ENCODE peak calls at places on chromosomes 6 and 20, in six cellular contexts. One of them, this sample, is unnamed.

GRCh38 chr6:142802124-142802523 is 142.9 kb downstream of the HIVEP2 start:
- DNase-seq in GM13976: no peak
- DNase-seq in cardiac muscle cell: peak; percentile 93
- DNase-seq in lower leg skin: no peak
- DNase-seq in bronchial epithelial cell: peak; percentile 98
- DNase-seq in PC-9: peak; percentile 76
- DNase-seq in this sample: peak; percentile 96

GRCh38 chr6:6686748-6687601 is 98.5 kb downstream of the LY86 start:
- DNase-seq in GM13976: no peak
- DNase-seq in PC-9: peak; percentile 92
- DNase-seq in lower leg skin: peak; percentile 90
- DNase-seq in bronchial epithelial cell: peak; percentile 79
- DNase-seq in cardiac muscle cell: peak; percentile 88
- DNase-seq in this sample: peak; percentile 98

GRCh38 chr6:165718486-165718885 is 55.4 kb upstream of the PDE10A start:
- DNase-seq in bronchial epithelial cell: no peak
- DNase-seq in GM13976: no peak
- DNase-seq in PC-9: no peak
- DNase-seq in lower leg skin: no peak
- DNase-seq in cardiac muscle cell: peak; percentile 45
- DNase-seq in this sample: no peak

GRCh38 chr20:32494498-32495216 is 90.5 kb downstream of the NOL4L start:
- DNase-seq in lower leg skin: no peak
- DNase-seq in PC-9: no peak
- DNase-seq in GM13976: no peak
- DNase-seq in bronchial epithelial cell: no peak
- DNase-seq in cardiac muscle cell: peak; percentile 75
- DNase-seq in this sample: no peak

GRCh38 chr6:152209211-152209610 is 401.7 kb downstream of the ESR1 start:
- DNase-seq in bronchial epithelial cell: peak; percentile 78
- DNase-seq in lower leg skin: no peak
- DNase-seq in GM13976: no peak
- DNase-seq in PC-9: peak; percentile 49
- DNase-seq in cardiac muscle cell: no peak
- DNase-seq in this sample: peak; percentile 26

GRCh38 chr6:25774120-25774730 is 19.7 kb downstream of the SLC17A4 start:
- DNase-seq in bronchial epithelial cell: no peak
- DNase-seq in GM13976: no peak
- DNase-seq in cardiac muscle cell: no peak
- DNase-seq in PC-9: no peak
- DNase-seq in lower leg skin: no peak
- DNase-seq in this sample: no peak

GRCh38 chr20:34978092-34978744 is 22.6 kb downstream of the MYH7B start:
- DNase-seq in lower leg skin: no peak
- DNase-seq in bronchial epithelial cell: no peak
- DNase-seq in PC-9: no peak
- DNase-seq in cardiac muscle cell: no peak
- DNase-seq in GM13976: no peak
- DNase-seq in this sample: no peak

GRCh38 chr6:13378669-13379590 is 50.6 kb upstream of the TBC1D7 start:
- DNase-seq in lower leg skin: no peak
- DNase-seq in bronchial epithelial cell: no peak
- DNase-seq in PC-9: peak; percentile 68
- DNase-seq in GM13976: no peak
- DNase-seq in cardiac muscle cell: no peak
- DNase-seq in this sample: peak; percentile 35

GRCh38 chr6:38876470-38876869 is 161.4 kb downstream of the DNAH8 start:
- DNase-seq in lower leg skin: no peak
- DNase-seq in cardiac muscle cell: peak; percentile 58
- DNase-seq in GM13976: no peak
- DNase-seq in PC-9: no peak
- DNase-seq in bronchial epithelial cell: no peak
- DNase-seq in this sample: no peak

GRCh38 chr6:107046316-107046715 is 18.3 kb downstream of the MTRES1 start:
- DNase-seq in cardiac muscle cell: no peak
- DNase-seq in PC-9: peak; percentile 3
- DNase-seq in bronchial epithelial cell: no peak
- DNase-seq in GM13976: no peak
- DNase-seq in lower leg skin: no peak
- DNase-seq in this sample: no peak

GRCh38 chr6:52049252-52050050 is 38.0 kb downstream of the PKHD1 start:
- DNase-seq in GM13976: peak; percentile 43
- DNase-seq in PC-9: no peak
- DNase-seq in lower leg skin: no peak
- DNase-seq in cardiac muscle cell: peak; percentile 49
- DNase-seq in bronchial epithelial cell: peak; percentile 40
- DNase-seq in this sample: peak; percentile 50

GRCh38 chr6:52517502-52518278 is 59.2 kb downstream of the TRAM2 start:
- DNase-seq in lower leg skin: peak; percentile 90
- DNase-seq in GM13976: peak; percentile 78
- DNase-seq in PC-9: peak; percentile 76
- DNase-seq in bronchial epithelial cell: peak; percentile 92
- DNase-seq in cardiac muscle cell: peak; percentile 99
- DNase-seq in this sample: peak; percentile 93

GRCh38 chr20:43974665-43975064 is 60.0 kb downstream of the TOX2 start:
- DNase-seq in cardiac muscle cell: no peak
- DNase-seq in PC-9: no peak
- DNase-seq in GM13976: no peak
- DNase-seq in lower leg skin: no peak
- DNase-seq in bronchial epithelial cell: no peak
- DNase-seq in this sample: peak; percentile 22

GRCh38 chr6:100078509-100078908 is 84.5 kb upstream of the MCHR2 start:
- DNase-seq in bronchial epithelial cell: peak; percentile 37
- DNase-seq in PC-9: no peak
- DNase-seq in cardiac muscle cell: peak; percentile 41
- DNase-seq in GM13976: no peak
- DNase-seq in lower leg skin: no peak
- DNase-seq in this sample: peak; percentile 77

GRCh38 chr20:63698739-63699465 is 2.5 kb downstream of the TNFRSF6B start:
- DNase-seq in GM13976: peak; percentile 82
- DNase-seq in lower leg skin: no peak
- DNase-seq in PC-9: peak; percentile 79
- DNase-seq in bronchial epithelial cell: peak; percentile 88
- DNase-seq in cardiac muscle cell: peak; percentile 84
- DNase-seq in this sample: peak; percentile 94

GRCh38 chr6:34525431-34526175 is 30.5 kb downstream of the SPDEF start:
- DNase-seq in bronchial epithelial cell: no peak
- DNase-seq in PC-9: no peak
- DNase-seq in cardiac muscle cell: no peak
- DNase-seq in lower leg skin: no peak
- DNase-seq in GM13976: no peak
- DNase-seq in this sample: no peak

GRCh38 chr20:22861231-22861980 is 173.7 kb upstream of the SSTR4 start:
- DNase-seq in PC-9: no peak
- DNase-seq in bronchial epithelial cell: peak; percentile 47
- DNase-seq in cardiac muscle cell: peak; percentile 21
- DNase-seq in GM13976: no peak
- DNase-seq in lower leg skin: no peak
- DNase-seq in this sample: no peak

GRCh38 chr20:22861990-22862389 is 173.1 kb upstream of the SSTR4 start:
- DNase-seq in PC-9: no peak
- DNase-seq in lower leg skin: no peak
- DNase-seq in cardiac muscle cell: peak; percentile 3
- DNase-seq in bronchial epithelial cell: peak; percentile 22
- DNase-seq in GM13976: no peak
- DNase-seq in this sample: no peak

GRCh38 chr20:22866757-22867425 is 168.2 kb upstream of the SSTR4 start:
- DNase-seq in cardiac muscle cell: peak; percentile 14
- DNase-seq in PC-9: no peak
- DNase-seq in lower leg skin: no peak
- DNase-seq in GM13976: no peak
- DNase-seq in bronchial epithelial cell: peak; percentile 13
- DNase-seq in this sample: no peak

GRCh38 chr20:22863881-22864280 is 171.2 kb upstream of the SSTR4 start:
- DNase-seq in PC-9: no peak
- DNase-seq in bronchial epithelial cell: no peak
- DNase-seq in cardiac muscle cell: no peak
- DNase-seq in GM13976: no peak
- DNase-seq in lower leg skin: no peak
- DNase-seq in this sample: no peak

DNA sequence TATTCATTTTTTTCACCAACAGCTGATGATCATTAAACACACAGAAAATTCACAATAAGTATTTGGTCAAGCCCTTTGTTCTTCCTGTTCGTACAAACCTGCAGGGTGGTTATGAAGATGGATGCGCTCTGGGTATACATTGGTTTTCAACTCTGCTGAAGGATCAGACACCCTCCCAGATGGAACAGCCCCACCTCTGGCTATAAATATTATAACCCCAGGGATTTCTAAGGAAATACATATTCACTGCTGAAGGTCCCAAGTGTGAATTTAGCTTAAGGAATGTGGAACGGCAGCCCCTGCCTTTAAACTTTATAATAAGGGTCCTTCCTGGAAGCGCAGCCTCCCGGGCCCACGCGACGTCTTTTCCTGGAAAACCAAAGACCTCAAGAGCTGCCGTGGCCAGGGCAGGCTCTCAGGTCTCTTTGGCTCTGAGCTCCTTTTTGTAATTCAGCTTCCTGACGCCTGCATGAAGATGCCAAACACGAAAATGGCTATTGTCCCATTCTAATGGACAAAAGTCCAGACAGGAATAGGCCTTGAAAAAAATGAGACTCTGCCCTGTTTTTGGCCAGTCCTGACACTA is 172.4 kb upstream of the SSTR4 start:
- DNase-seq in GM13976: no peak
- DNase-seq in cardiac muscle cell: no peak
- DNase-seq in bronchial epithelial cell: no peak
- DNase-seq in PC-9: no peak
- DNase-seq in lower leg skin: no peak
- DNase-seq in this sample: no peak
- TF ChIP-seq CTCF in GM13976: no peak
- TF ChIP-seq CTCF in cardiac muscle cell: peak; percentile 14
- TF ChIP-seq CTCF in bronchial epithelial cell: no peak
- TF ChIP-seq CTCF in PC-9: peak; percentile 30
- TF ChIP-seq CTCF in lower leg skin: no peak
- TF ChIP-seq CTCF in this sample: no peak

DNA sequence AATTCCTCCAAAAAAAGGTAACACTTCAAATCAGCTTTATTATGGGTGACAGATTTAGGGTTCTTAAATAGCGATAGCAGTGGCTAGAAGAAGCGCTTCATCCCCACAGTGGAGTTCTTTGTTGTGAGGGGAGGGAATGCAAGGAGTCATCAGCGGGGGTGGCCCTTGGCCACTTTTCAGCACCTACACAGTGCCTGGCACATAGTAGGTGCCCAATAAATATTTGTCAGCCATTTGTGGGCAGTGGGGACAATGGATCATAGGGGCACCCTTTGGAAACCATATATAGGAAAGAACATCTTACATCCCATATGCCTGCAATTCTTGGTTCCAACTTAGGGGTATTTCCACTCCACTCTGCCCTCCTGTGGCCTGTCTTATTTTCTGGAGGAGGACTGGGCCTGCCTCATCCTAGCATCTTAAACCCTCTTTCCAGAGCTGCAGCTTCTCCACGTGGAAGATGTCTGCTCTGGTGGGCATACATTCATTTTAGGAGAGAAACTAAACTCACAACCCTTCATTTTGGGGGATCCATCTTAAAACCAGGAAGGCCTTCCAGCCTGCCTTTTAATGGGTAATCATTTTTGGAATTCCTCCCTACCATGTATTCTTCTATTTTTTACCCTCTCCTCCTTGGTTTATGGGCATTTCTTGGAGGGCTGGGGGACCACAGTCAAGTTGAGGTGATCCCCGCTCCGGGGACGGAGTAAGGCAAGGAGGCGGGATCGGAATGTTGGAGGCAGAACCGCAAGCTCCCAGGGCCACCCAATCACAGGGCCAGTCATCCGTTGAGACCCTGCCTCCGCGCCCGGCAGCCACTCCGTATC is 2.6 kb upstream of the GPSM3 start:
- DNase-seq in PC-9: no peak
- DNase-seq in GM13976: no peak
- DNase-seq in cardiac muscle cell: peak; percentile 76
- DNase-seq in bronchial epithelial cell: peak; percentile 53
- DNase-seq in lower leg skin: no peak
- DNase-seq in this sample: peak; percentile 58
- TF ChIP-seq CTCF in PC-9: peak; percentile 72
- TF ChIP-seq CTCF in GM13976: peak; percentile 47
- TF ChIP-seq CTCF in cardiac muscle cell: peak; percentile 64
- TF ChIP-seq CTCF in bronchial epithelial cell: peak; percentile 62
- TF ChIP-seq CTCF in lower leg skin: no peak
- TF ChIP-seq CTCF in this sample: peak; percentile 43

GRCh38 chr6:154166140-154166539 is 127.1 kb downstream of the OPRM1 start:
- DNase-seq in cardiac muscle cell: no peak
- DNase-seq in bronchial epithelial cell: no peak
- DNase-seq in lower leg skin: no peak
- DNase-seq in GM13976: no peak
- DNase-seq in PC-9: no peak
- DNase-seq in this sample: no peak
- TF ChIP-seq CTCF in cardiac muscle cell: no peak
- TF ChIP-seq CTCF in bronchial epithelial cell: no peak
- TF ChIP-seq CTCF in lower leg skin: no peak
- TF ChIP-seq CTCF in GM13976: no peak
- TF ChIP-seq CTCF in PC-9: no peak
- TF ChIP-seq CTCF in this sample: no peak

DNA sequence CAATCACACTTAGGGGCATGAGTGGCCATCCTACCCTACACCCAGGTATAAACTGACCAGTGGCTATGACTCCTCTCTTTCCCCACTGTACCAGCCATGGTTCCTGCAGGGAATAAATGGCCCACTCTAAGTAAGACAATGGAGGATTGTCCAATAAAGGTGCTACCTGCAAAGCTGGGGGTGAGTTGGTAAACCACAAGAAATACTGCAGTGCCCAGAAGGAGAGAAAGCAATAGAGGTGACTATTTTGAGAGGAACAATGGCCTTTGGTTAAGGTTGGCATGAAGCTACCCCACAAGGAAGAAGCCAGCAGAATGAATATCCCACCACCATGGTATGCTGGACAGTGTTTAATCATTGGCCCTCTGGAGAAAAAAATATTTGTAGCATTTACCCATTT is 233.3 kb upstream of the ECI2 start:
- DNase-seq in GM13976: no peak
- DNase-seq in cardiac muscle cell: no peak
- DNase-seq in lower leg skin: no peak
- DNase-seq in bronchial epithelial cell: no peak
- DNase-seq in PC-9: no peak
- DNase-seq in this sample: no peak
- TF ChIP-seq CTCF in GM13976: no peak
- TF ChIP-seq CTCF in cardiac muscle cell: no peak
- TF ChIP-seq CTCF in lower leg skin: no peak
- TF ChIP-seq CTCF in bronchial epithelial cell: no peak
- TF ChIP-seq CTCF in PC-9: no peak
- TF ChIP-seq CTCF in this sample: no peak

DNA sequence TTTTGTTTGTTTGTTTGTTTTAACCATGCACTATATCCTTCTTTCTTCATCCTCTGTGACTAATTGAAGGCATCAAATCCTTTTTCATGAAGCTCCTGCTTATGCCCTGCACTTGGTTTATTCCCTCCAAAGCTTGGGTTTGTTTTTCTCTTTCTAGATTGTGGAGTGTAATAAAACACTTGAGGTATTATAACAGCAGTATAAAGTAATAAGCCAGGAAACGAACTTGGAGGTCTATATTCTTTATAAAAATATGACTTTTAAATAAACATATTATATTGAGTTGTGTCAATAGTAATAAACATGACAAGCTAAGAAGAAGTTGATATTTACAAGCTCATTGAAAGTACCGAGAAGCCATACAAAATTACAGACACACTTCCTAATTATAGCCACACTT is 659.4 kb downstream of the RFPL4B start:
- DNase-seq in GM13976: no peak
- DNase-seq in cardiac muscle cell: no peak
- DNase-seq in bronchial epithelial cell: no peak
- DNase-seq in PC-9: no peak
- DNase-seq in lower leg skin: no peak
- DNase-seq in this sample: no peak
- TF ChIP-seq CTCF in GM13976: no peak
- TF ChIP-seq CTCF in cardiac muscle cell: no peak
- TF ChIP-seq CTCF in bronchial epithelial cell: no peak
- TF ChIP-seq CTCF in PC-9: no peak
- TF ChIP-seq CTCF in lower leg skin: no peak
- TF ChIP-seq CTCF in this sample: no peak